ENCODE peak calls at places on chromosomes 1 and 21, in five cellular contexts. Q is H9, X is kidney epithelial cell, K is RWPE1, T is fibroblast of lung. W is an unnamed sample.

GRCh38 chr1:47436979-47437517 is 796 bp upstream of the FOXD2 start:
- DNase-seq in Q (no peak), K (peak; percentile 57), T (no peak), X (no peak), W (no peak)

GRCh38 chr21:31182231-31183129 is 144.2 kb upstream of the KRTAP19-8 start:
- DNase-seq in K (no peak), Q (no peak), T (no peak), X (no peak), W (no peak)

GRCh38 chr21:44414291-44415072 is 40.8 kb upstream of the LRRC3 start:
- DNase-seq in K (no peak), Q (peak; percentile 22), X (no peak), T (no peak), W (no peak)

GRCh38 chr1:91026777-91027176 is 4.9 kb upstream of the ZNF644 start:
- DNase-seq in Q (no peak), X (no peak), T (peak; percentile 27), K (peak; percentile 16), W (no peak)

GRCh38 chr1:93437976-93438605 is 9.8 kb upstream of the FNBP1L start:
- DNase-seq in K (peak; percentile 62), T (peak; percentile 47), X (no peak), Q (no peak), W (no peak)

GRCh38 chr21:36164427-36164784 is 7.8 kb downstream of the DOP1B start:
- DNase-seq in X (no peak), K (no peak), Q (no peak), T (no peak), W (no peak)

GRCh38 chr21:15788847-15789548 is 59.2 kb downstream of the USP25 start:
- DNase-seq in X (peak; percentile 2), T (peak; percentile 70), Q (no peak), K (peak; percentile 34), W (no peak)

GRCh38 chr1:92538413-92539061 is 51.8 kb upstream of the GFI1 start:
- DNase-seq in T (peak; percentile 58), Q (no peak), K (no peak), X (no peak), W (no peak)

GRCh38 chr1:241582921-241583321 is 50.7 kb downstream of the KMO start:
- DNase-seq in K (peak; percentile 62), T (no peak), Q (no peak), X (no peak), W (no peak)

GRCh38 chr1:231162300-231162969 is 577 bp downstream of the TRIM67 start:
- DNase-seq in K (peak; percentile 34), Q (peak; percentile 76), X (no peak), T (peak; percentile 62), W (no peak)

GRCh38 chr1:94863919-94864318 is 43.8 kb downstream of the SLC44A3 start:
- DNase-seq in X (peak; percentile 77), Q (no peak), K (peak; percentile 80), T (peak; percentile 96), W (no peak)

DNA sequence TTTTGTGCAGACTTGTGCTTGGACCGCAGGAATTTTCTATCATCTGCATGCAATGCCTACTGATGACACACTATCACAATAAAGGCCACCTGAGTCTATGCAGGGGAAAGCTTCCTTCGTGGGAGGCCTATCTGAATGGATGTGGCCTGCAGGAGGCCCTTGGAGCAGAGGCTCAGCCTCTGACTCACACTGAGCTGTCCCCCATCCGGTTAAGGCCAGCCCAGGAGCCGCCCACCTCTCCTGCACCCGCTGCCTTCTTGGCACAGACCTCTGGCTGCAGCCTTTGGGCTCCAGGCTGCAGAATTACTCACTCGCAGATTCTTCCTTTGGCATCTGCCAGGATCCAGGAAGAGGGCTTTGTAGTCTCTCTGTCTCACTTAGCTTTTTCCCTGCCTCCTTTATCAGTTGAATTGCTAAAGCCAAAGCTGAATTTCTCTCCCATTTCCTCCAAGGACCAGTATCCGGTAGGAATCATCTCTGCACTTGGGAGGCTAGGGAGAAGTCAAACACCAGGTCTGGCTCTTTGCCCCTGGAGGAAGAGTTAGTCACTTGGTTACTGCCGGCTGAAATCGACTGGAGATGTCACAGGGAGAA is 65.1 kb upstream of the JUN start:
- DNase-seq in T (peak; percentile 100), K (peak; percentile 96), X (peak; percentile 97), Q (peak; percentile 60), W (no peak)
- TF ChIP-seq CTCF in T (no peak), K (no peak), X (no peak), Q (no peak), W (no peak)

DNA sequence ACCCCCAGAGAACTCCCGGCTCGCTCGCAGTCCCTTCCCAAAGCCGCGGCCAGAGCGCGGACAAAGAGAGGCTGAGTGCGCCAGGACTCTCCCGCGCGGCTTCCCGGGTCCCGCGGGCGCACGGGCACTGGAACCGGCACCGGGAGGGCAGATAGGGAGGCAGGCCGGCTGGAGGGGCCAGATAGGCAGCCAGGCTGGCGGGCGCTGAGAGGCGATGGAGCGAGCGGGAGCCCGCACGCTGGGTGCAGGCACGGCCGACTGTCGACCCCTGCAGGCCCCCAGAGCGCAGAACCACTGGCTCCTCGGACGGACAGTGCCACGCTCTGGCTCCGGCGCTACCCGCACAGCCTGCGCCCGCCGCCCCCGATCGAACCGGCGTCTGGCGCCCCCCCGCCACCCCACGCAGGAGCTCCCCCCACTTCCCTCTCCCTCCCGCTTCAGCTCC is 634 bp downstream of the SLC6A9 start:
- DNase-seq in X (no peak), Q (peak; percentile 70), K (peak; percentile 34), T (peak; percentile 45), W (peak; percentile 30)
- TF ChIP-seq CTCF in X (peak; percentile 27), Q (peak; percentile 45), K (no peak), T (peak; percentile 12), W (no peak)

DNA sequence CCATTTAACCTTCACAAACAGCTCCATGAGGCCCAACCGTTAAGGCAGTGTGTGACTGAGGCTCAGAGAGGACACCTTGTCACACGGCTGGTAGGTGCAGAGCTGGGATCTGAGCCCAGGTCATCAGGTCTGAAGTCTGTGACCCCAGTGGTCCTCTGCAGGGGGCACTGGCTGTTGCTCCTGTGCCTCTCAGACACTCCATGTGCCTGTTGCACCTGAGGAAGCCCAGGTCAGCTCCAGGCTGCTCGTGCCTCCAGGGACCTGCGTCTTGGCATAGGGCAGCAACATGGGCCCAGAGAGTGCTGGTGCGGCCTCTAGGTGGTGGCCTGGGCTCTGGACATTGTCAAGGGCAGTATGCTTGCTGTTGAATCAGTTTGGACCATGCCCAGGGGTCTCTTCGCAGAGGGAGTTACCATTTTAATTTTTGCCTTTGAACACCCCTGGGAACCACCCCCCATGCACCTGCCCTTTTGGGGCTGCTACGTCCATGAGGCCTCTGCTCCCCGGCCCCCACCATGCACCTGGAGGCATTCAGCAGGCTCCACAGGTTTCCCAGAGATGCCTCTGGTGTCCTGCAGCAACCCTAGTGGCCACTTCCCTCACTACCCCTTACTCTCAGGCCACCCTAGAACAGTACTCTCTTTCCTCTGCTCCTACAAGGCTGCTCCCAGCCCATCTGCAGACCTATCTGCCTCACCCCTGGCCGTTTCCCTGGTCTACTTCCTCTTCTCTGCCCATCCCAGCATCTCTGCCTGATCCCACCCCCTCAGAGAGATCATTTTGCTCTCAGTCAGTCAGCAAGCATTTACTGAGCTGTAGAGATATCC is 25.2 kb upstream of the EPS8L3 start:
- DNase-seq in T (no peak), Q (peak; percentile 78), X (no peak), K (no peak), W (no peak)
- TF ChIP-seq CTCF in T (peak; percentile 14), Q (peak; percentile 65), X (peak; percentile 59), K (no peak), W (peak; percentile 19)

GRCh38 chr1:149936992-149937705 is 470 bp upstream of the MTMR11 start:
- DNase-seq in T (peak; percentile 81), K (peak; percentile 90), X (peak; percentile 70), Q (peak; percentile 72), W (no peak)
- TF ChIP-seq CTCF in T (peak; percentile 3), K (no peak), X (peak; percentile 14), Q (no peak), W (no peak)

W was measured in natural killer cell.